ENCODE peak calls at places on chromosomes 1 and 21, in four cellular contexts. C is GM12891, W is sigmoid colon, R is stomach. J is an unnamed sample.

GRCh38 chr21:33684923-33685560 is 42.7 kb downstream of the ITSN1 start:
- DNase-seq in C (no peak), R (no peak), W (no peak), J (no peak)

GRCh38 chr1:165365344-165365743 is 8.8 kb upstream of the LMX1A start:
- DNase-seq in R (no peak), W (no peak), C (no peak), J (no peak)

GRCh38 chr1:83033682-83034081 is 965.2 kb downstream of the TTLL7 start:
- DNase-seq in R (no peak), C (no peak), W (no peak), J (no peak)

GRCh38 chr1:58879464-58879863 is 95.6 kb upstream of the JUN start:
- DNase-seq in C (no peak), W (no peak), R (no peak), J (no peak)

GRCh38 chr1:46532498-46533178 is 18.8 kb downstream of the KNCN start:
- DNase-seq in C (peak), W (peak), R (peak), J (peak)

GRCh38 chr21:46325073-46325912 is 1.3 kb downstream of the PCNT start:
- DNase-seq in R (peak), W (peak), C (peak), J (peak)

GRCh38 chr1:45018599-45019230 is 6.7 kb downstream of the UROD start:
- DNase-seq in C (no peak), R (peak), W (no peak), J (no peak)

GRCh38 chr21:21097425-21097824 is 99.2 kb downstream of the NCAM2 start:
- DNase-seq in R (no peak), W (no peak), C (no peak), J (no peak)

GRCh38 chr1:156499703-156500577 is 635 bp downstream of the MEF2D start:
- DNase-seq in R (no peak), W (peak), C (no peak), J (no peak)

GRCh38 chr1:116415699-116416533 is 42.9 kb downstream of the ATP1A1 start:
- DNase-seq in R (no peak), C (no peak), W (no peak), J (no peak)

GRCh38 chr1:190320952-190321351 is 156.7 kb downstream of the BRINP3 start:
- DNase-seq in W (no peak), R (no peak), C (no peak), J (no peak)

GRCh38 chr1:235898126-235898525 is 31.4 kb upstream of the LYST start:
- DNase-seq in C (no peak), W (no peak), R (no peak), J (no peak)

GRCh38 chr1:10181154-10181553 is 29.2 kb upstream of the KIF1B start:
- DNase-seq in W (no peak), R (no peak), C (no peak), J (no peak)

GRCh38 chr1:43357251-43357650 is 1.5 kb upstream of the CDC20 start:
- DNase-seq in C (no peak), W (no peak), R (no peak), J (no peak)

GRCh38 chr1:248841702-248842395 is 3.8 kb downstream of the ZNF672 start:
- DNase-seq in W (no peak), C (no peak), R (no peak), J (no peak)

GRCh38 chr1:215539803-215540575 is 27.1 kb upstream of the KCTD3 start:
- DNase-seq in W (peak), C (no peak), R (peak), J (no peak)

GRCh38 chr1:208177656-208178055 is 66.5 kb downstream of the PLXNA2 start:
- DNase-seq in W (no peak), R (peak), C (no peak), J (peak)

GRCh38 chr1:116266864-116267212 is 106.2 kb upstream of the ATP1A1 start:
- DNase-seq in W (no peak), R (no peak), C (no peak), J (no peak)

GRCh38 chr1:93623875-93624274 is 57.8 kb downstream of the BCAR3 start:
- DNase-seq in W (no peak), C (no peak), R (no peak), J (no peak)

GRCh38 chr1:93623436-93623835 is 58.2 kb downstream of the BCAR3 start:
- DNase-seq in R (no peak), W (no peak), C (no peak), J (no peak)

GRCh38 chr1:93628682-93629081 is 53.0 kb downstream of the BCAR3 start:
- DNase-seq in R (no peak), W (no peak), C (no peak), J (no peak)

GRCh38 chr1:93629101-93630059 is 52.3 kb downstream of the BCAR3 start:
- DNase-seq in R (no peak), W (no peak), C (peak), J (no peak)

DNA sequence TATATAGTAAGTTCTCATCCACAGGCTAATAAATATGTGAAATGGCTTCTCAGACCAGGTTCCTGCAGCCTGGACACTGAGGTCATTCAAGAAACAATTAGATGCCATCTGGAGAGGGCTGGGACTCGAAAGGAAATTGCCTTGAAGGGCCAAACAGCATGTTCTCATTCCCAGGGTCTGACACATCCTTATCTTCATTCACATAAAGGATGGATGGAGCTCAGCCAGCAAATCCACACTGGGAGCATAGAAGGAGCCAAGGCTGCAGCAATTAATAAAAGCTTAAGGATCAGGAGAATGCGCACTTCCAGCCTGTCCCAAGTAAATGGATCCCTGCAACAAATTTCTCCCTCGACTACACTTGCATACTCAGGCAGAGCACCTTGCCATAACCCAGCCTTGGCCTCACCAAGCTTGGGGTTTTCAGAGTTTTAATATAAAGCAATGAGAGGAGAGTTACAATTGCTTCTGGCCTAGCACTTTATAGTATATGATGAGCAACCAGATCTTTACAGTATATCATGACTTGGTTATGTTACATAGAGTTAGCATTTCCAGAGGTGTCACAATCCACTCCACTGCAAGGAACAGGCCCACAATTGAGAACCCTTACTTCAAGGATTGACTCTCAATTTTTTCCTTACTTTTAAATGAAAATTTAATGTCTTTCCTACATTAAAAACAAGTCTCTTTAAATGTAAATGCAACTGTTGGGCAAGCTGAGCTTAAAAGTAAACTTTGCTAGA is 55.9 kb downstream of the BCAR3 start:
- DNase-seq in R (no peak), C (no peak), W (peak), J (no peak)
- TF ChIP-seq POLR2AphosphoS5 in R (no peak), C (no peak), W (no peak), J (no peak)

GRCh38 chr1:18901147-18901951 is 1.0 kb downstream of the ALDH4A1 start:
- DNase-seq in W (no peak), R (no peak), C (no peak), J (no peak)
- TF ChIP-seq POLR2A in W (no peak), R (no peak), C (no peak), J (no peak)

GRCh38 chr1:20787775-20788488 is 825 bp upstream of the HP1BP3 start:
- DNase-seq in W (no peak), C (no peak), R (no peak), J (no peak)

GRCh38 chr1:20785907-20786309 is 1.2 kb downstream of the HP1BP3 start:
- DNase-seq in W (no peak), R (no peak), C (peak), J (peak)

GRCh38 chr1:20788489-20788795 is 1.3 kb upstream of the HP1BP3 start:
- DNase-seq in R (no peak), C (no peak), W (no peak), J (no peak)

GRCh38 chr1:20786310-20787099 is 602 bp downstream of the HP1BP3 start:
- DNase-seq in W (peak), R (peak), C (peak), J (peak)

DNA sequence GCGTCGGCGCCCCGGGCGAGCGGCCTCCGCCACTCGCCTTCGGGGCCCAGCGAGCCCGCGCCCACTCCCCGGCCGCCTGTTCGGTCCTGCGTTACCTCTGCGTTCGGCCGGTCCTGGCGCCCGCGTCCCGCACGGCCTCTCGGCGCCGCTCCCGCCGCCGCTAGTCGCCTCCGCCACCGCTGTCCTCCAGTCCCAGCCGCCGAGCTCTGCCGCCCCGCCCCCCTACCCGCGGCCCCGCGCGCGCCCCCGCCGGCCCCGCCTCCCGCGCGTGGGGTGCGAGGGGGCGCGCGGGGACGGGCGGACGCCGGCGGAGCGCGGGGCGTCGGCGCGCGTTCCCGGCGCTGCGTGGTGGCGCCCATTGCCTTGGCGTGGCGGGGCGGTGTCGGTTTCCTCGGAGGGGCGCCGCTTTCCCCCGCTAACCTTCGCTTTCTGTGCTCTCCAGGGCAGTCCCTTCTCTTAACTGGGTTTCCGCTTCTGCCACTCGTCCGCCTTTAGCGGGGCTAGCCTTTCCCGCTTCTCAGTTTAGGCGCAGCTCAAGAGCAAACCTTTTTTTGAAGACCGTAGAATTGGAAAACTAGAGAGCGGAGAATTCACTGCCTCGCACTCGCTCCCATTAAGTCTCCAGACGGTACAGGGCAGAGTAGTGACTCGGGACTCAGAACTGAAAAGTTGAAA is at the start of gene HP1BP3:
- DNase-seq in R (peak), W (peak), C (peak), J (peak)
- TF ChIP-seq POLR2AphosphoS5 in R (peak), W (peak), C (no peak), J (peak)

DNA sequence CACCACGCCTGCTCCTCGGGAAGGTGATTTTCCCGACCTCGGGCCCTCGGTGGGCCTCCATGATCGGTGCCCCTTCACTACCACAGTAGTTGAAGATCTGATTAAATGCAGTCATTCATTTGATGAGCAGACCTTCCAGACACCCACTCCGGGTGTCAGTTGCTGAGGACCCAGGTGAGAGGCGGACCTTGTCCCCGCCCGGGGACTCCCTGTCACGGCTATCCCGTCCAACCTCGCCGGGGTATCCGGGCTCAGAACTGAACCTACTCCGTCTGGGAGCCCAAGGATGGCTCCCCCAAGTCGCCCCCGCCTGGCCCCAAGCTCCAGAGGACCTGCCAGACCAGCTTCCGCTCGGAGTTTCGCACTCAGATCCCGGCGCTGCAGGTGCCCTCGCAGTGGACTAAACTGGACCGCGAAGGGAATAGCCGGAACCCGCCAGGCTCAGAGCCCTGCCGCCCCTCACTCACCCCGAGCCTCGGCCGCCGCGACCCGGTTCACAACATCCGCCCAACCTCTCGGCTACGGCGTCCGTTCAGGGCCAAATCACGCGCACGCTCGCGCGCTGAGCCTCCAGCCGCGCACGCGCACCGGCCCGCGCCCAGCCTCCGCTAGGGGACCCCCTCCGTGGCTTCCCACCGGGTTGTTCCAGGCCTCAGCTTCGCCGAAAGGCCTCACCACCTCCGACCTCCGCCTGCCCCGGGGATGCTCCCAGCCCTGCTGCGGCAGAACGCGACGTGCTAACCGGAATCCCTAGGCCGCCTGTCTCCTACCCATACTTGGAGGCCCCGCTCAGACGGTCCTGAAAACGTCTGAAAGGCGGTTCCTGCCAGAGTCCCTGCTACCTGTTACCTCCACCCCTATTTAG is 22.3 kb downstream of the RNU1-3 start:
- DNase-seq in W (peak), C (peak), R (peak), J (peak)
- TF ChIP-seq POLR2A in W (no peak), C (peak), R (no peak), J (peak)

DNA sequence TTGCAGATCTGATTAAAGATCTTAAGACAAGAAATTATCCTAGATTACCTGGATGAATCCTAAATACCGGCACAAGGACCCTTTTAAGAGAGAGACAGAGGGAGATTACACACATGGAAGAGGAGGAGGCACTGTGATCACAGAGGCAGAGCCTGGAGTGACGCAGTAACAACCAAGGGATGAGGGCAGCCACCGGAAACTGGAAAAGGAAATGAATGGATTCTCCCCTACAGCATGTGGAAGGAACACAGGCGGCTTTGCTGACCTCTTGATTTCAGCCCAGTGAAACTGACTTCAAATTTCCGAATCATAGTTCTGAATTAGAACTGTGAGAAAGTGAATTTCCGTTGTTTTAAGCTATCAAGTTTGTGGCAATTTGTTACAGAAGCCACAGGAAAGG is 50.2 kb upstream of the IVNS1ABP start:
- DNase-seq in R (no peak), C (no peak), W (no peak), J (no peak)
- TF ChIP-seq POLR2AphosphoS5 in R (no peak), C (no peak), W (no peak), J (no peak)

GRCh38 chr1:173475564-173476196 is 1.5 kb upstream of the PRDX6 start:
- DNase-seq in C (no peak), R (no peak), W (no peak), J (no peak)
- TF ChIP-seq POLR2A in C (no peak), R (no peak), W (peak), J (no peak)